ENCODE peak calls at places on chromosomes 3 and 15, in four cellular contexts. R, D, Q and Z are unnamed samples.

GRCh38 chr3:168121175-168121853 is 25.6 kb upstream of the GOLIM4 start:
- DNase-seq in R (no peak), D (no peak), Q (no peak), Z (no peak)

GRCh38 chr3:123123716-123124616 is 57.1 kb downstream of the PDIA5 start:
- DNase-seq in R (no peak), D (no peak), Q (no peak), Z (no peak)

GRCh38 chr3:38116471-38117162 is 20.3 kb downstream of the ACAA1 start:
- DNase-seq in R (no peak), D (peak), Q (no peak), Z (no peak)

GRCh38 chr15:60649845-60650548 is 171.1 kb upstream of the ICE2 start:
- DNase-seq in R (peak), D (no peak), Q (no peak), Z (peak)

GRCh38 chr15:80770356-80770705 is 8.8 kb upstream of the CEMIP start:
- DNase-seq in R (no peak), D (no peak), Q (no peak), Z (no peak)

GRCh38 chr3:195003006-195003892 is 267.7 kb downstream of the XXYLT1 start:
- DNase-seq in R (no peak), D (no peak), Q (no peak), Z (no peak)

GRCh38 chr3:33131328-33132018 is 17.7 kb downstream of the CRTAP start:
- DNase-seq in R (peak), D (no peak), Q (peak), Z (peak)

GRCh38 chr3:23480981-23481380 is 277.9 kb downstream of the UBE2E2 start:
- DNase-seq in R (no peak), D (no peak), Q (no peak), Z (no peak)

GRCh38 chr3:76352069-76352847 is 566.9 kb upstream of the ZNF717 start:
- DNase-seq in R (no peak), D (no peak), Q (no peak), Z (no peak)

GRCh38 chr15:40413036-40413435 is 7.4 kb downstream of the IVD start:
- DNase-seq in R (no peak), D (no peak), Q (no peak), Z (no peak)

GRCh38 chr3:186806173-186807055 is at the start of gene RFC4:
- DNase-seq in R (peak), D (peak), Q (no peak), Z (peak)
- TF ChIP-seq CTCF in R (no peak), D (no peak), Q (no peak), Z (no peak)

GRCh38 chr3:31408720-31409119 is 124.0 kb upstream of the STT3B start:
- DNase-seq in R (no peak), D (no peak), Q (no peak), Z (no peak)
- TF ChIP-seq CTCF in R (no peak), D (no peak), Q (no peak), Z (no peak)

GRCh38 chr3:45139372-45139894 is 6.7 kb downstream of the CDCP1 start:
- DNase-seq in R (no peak), D (no peak), Q (no peak), Z (no peak)

GRCh38 chr3:45140392-45140791 is 5.8 kb downstream of the CDCP1 start:
- DNase-seq in R (no peak), D (no peak), Q (no peak), Z (no peak)

GRCh38 chr3:45134758-45135521 is 11.2 kb downstream of the CDCP1 start:
- DNase-seq in R (no peak), D (no peak), Q (no peak), Z (no peak)

GRCh38 chr3:45135959-45136358 is 10.2 kb downstream of the CDCP1 start:
- DNase-seq in R (no peak), D (no peak), Q (no peak), Z (no peak)

DNA sequence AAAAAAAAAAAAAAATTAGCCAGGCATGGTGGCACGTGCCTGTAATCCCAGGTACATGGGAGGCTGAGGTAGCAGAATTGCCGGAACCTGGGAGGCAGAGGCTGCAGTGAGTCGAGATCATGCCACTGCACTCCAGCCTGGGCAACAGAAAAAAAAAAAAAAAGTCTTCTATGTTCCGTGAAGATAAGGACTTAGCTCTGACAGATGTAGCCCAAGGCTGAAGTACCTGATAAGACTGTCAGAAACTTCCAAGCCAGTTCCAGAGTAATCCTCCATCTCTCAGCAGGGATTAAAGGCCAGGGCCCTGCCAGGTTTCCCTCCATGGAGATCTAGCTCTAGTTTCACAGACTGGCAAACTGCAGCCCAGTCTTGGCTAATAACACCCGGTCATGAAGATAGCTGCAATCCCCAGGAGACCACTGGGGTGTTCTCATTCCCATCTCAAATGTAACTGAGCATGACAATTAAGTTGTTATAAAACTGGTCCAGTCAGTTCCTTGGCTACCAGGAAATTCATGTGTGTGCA is 8.5 kb downstream of the CDCP1 start:
- DNase-seq in R (no peak), D (no peak), Q (no peak), Z (no peak)
- TF ChIP-seq CTCF in R (no peak), D (no peak), Q (peak), Z (no peak)

GRCh38 chr3:41267975-41268640 is 68.8 kb downstream of the CTNNB1 start:
- DNase-seq in R (no peak), D (no peak), Q (peak), Z (no peak)
- TF ChIP-seq CTCF in R (no peak), D (no peak), Q (no peak), Z (no peak)

DNA sequence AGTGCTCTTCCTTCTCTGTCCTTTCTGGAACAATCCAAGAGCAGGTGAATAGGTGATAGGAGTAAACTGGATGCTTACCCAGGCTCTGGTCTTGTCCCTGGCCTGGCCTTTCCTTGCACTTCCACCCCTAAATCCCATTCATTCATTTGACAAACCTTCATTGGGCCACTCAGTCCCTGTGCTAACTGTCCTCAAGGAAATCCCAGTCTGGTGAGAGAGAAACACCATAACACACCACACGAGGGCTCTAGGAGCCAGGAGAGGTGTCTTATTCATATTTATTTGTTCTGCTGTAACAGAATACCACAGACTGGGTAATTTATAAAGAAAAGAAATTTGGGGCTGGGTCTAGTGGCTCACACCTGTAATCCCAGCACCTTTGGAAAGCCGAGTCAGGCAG is 22.8 kb downstream of the EFCC1 start:
- DNase-seq in R (peak), D (no peak), Q (no peak), Z (no peak)
- TF ChIP-seq CTCF in R (peak), D (no peak), Q (peak), Z (no peak)

GRCh38 chr3:127887321-127887720 is 27.7 kb upstream of the KBTBD12 start:
- DNase-seq in R (peak), D (no peak), Q (peak), Z (no peak)

GRCh38 chr3:127888564-127889107 is 26.4 kb upstream of the KBTBD12 start:
- DNase-seq in R (no peak), D (no peak), Q (no peak), Z (no peak)

GRCh38 chr3:127889461-127889863 is 25.6 kb upstream of the KBTBD12 start:
- DNase-seq in R (no peak), D (no peak), Q (peak), Z (no peak)

GRCh38 chr3:127886276-127886862 is 28.7 kb upstream of the KBTBD12 start:
- DNase-seq in R (no peak), D (no peak), Q (no peak), Z (no peak)

GRCh38 chr3:127889976-127890650 is 24.9 kb upstream of the KBTBD12 start:
- DNase-seq in R (peak), D (no peak), Q (no peak), Z (no peak)
- TF ChIP-seq CTCF in R (no peak), D (no peak), Q (no peak), Z (no peak)

DNA sequence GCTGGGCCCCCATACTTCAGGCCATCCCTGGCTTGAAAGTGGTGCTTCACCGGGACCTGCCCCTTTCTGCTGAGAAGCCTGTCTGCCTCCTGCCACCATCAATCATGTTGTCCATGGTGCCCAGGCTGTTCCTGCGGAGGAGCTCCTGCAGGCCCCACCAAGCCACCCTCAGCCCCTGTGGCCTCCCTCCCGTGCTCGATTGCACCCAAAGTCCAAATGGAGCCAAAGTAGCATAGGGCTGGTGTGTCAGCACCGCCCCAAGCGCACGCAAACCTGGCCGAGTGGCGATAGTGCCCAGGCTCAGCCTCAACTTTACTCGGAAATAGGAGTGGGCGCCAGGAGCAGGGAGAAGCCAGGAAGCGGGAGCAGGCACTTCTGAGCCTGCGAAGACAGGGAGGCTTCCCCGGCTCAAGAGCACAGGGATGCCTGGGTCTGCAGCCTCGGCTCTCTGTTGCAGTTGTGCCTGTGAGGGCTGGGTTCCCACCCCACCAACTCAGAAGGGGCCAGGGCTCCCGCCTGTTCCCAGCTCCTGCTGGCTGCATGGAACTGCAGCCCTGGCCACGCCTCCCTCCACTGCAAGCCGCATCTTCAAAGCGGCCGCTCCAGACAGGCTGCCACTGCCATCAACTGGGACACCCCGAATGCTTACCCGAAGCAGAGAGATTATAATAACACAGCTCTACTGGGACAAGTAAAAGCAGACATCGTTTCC is 203.0 kb downstream of the ARRDC4 start:
- DNase-seq in R (no peak), D (no peak), Q (no peak), Z (no peak)
- TF ChIP-seq CTCF in R (no peak), D (no peak), Q (no peak), Z (no peak)

DNA sequence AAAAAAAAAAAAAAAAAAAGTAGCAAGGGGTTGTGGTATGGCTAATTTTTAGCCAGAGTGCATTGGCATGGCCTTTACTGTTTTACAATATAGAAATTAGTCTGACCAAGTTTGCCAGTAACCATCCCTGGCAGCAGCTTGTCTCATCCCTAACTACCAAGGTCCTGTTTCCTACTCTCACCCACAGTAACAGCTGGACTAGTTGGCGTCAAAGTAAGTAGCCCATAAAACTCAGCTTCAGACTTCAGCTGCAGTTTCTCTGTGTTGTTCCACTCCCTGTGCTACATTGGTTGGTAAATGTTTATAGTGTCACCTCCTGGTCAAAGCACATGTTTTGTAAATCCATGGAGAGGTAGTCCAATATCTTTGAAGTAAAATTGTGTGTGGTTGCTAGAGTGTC is 691.3 kb downstream of the ZPLD1 start:
- DNase-seq in R (peak), D (no peak), Q (no peak), Z (no peak)
- TF ChIP-seq CTCF in R (no peak), D (no peak), Q (no peak), Z (no peak)